ENCODE peak calls at places on chromosomes 2 and 18, in five cellular contexts. One of them, this sample, is unnamed.

GRCh38 chr2:239455436-239456203 is 54.8 kb upstream of the HDAC4 start:
- DNase-seq in A549: no peak
- DNase-seq in GM12878: no peak
- DNase-seq in K562: no peak
- DNase-seq in HepG2: no peak
- DNase-seq in this sample: no peak

GRCh38 chr2:173978447-173978846 is 13.3 kb upstream of the SP3 start:
- DNase-seq in A549: peak
- DNase-seq in GM12878: no peak
- DNase-seq in K562: no peak
- DNase-seq in HepG2: peak
- DNase-seq in this sample: peak

GRCh38 chr2:236670235-236670620 is 100.6 kb downstream of the ACKR3 start:
- DNase-seq in A549: no peak
- DNase-seq in GM12878: no peak
- DNase-seq in K562: no peak
- DNase-seq in HepG2: no peak
- DNase-seq in this sample: no peak

GRCh38 chr2:108329771-108330170 is 41.1 kb downstream of the SULT1C2 start:
- DNase-seq in A549: no peak
- DNase-seq in GM12878: no peak
- DNase-seq in K562: no peak
- DNase-seq in HepG2: no peak
- DNase-seq in this sample: no peak

GRCh38 chr2:64402876-64403275 is 51.1 kb upstream of the LGALSL start:
- DNase-seq in A549: no peak
- DNase-seq in GM12878: no peak
- DNase-seq in K562: peak
- DNase-seq in HepG2: no peak
- DNase-seq in this sample: no peak

GRCh38 chr2:28225472-28225915 is 167.2 kb upstream of the FOSL2 start:
- DNase-seq in A549: no peak
- DNase-seq in GM12878: no peak
- DNase-seq in K562: no peak
- DNase-seq in HepG2: no peak
- DNase-seq in this sample: no peak

GRCh38 chr18:77133920-77134496 is 1.4 kb upstream of the MBP start:
- DNase-seq in A549: no peak
- DNase-seq in GM12878: no peak
- DNase-seq in K562: no peak
- DNase-seq in HepG2: peak
- DNase-seq in this sample: no peak

GRCh38 chr2:216619411-216620393 is 13.5 kb upstream of the IGFBP2 start:
- DNase-seq in A549: no peak
- DNase-seq in GM12878: no peak
- DNase-seq in K562: no peak
- DNase-seq in HepG2: peak
- DNase-seq in this sample: peak

GRCh38 chr18:42814184-42814583 is 301.3 kb downstream of the RIT2 start:
- DNase-seq in A549: no peak
- DNase-seq in GM12878: no peak
- DNase-seq in K562: no peak
- DNase-seq in HepG2: no peak
- DNase-seq in this sample: no peak

GRCh38 chr2:16713011-16713423 is 47.4 kb upstream of the CYRIA start:
- DNase-seq in A549: no peak
- DNase-seq in GM12878: no peak
- DNase-seq in K562: no peak
- DNase-seq in HepG2: no peak
- DNase-seq in this sample: no peak

GRCh38 chr2:9554841-9555337 is 741 bp downstream of the ADAM17 start:
- DNase-seq in A549: peak
- DNase-seq in GM12878: no peak
- DNase-seq in K562: no peak
- DNase-seq in HepG2: peak
- DNase-seq in this sample: peak

GRCh38 chr2:25132296-25132630 is 36.1 kb downstream of the POMC start:
- DNase-seq in A549: no peak
- DNase-seq in GM12878: no peak
- DNase-seq in K562: no peak
- DNase-seq in HepG2: no peak
- DNase-seq in this sample: no peak

GRCh38 chr2:71662665-71663394 is 209.5 kb downstream of the DYSF start:
- DNase-seq in A549: no peak
- DNase-seq in GM12878: no peak
- DNase-seq in K562: no peak
- DNase-seq in HepG2: no peak
- DNase-seq in this sample: no peak

GRCh38 chr18:55425698-55426097 is 162.3 kb downstream of the TCF4 start:
- DNase-seq in A549: no peak
- DNase-seq in GM12878: no peak
- DNase-seq in K562: no peak
- DNase-seq in HepG2: no peak
- DNase-seq in this sample: no peak

GRCh38 chr18:67520276-67521035 is 3.9 kb upstream of the DSEL start:
- DNase-seq in A549: no peak
- DNase-seq in GM12878: no peak
- DNase-seq in K562: no peak
- DNase-seq in HepG2: no peak
- DNase-seq in this sample: peak

GRCh38 chr2:96828874-96829273 is 12.8 kb downstream of the CNNM3 start:
- DNase-seq in A549: no peak
- DNase-seq in GM12878: no peak
- DNase-seq in K562: no peak
- DNase-seq in HepG2: no peak
- DNase-seq in this sample: no peak

GRCh38 chr2:71797006-71797810 is 343.8 kb downstream of the DYSF start:
- DNase-seq in A549: no peak
- DNase-seq in GM12878: no peak
- DNase-seq in K562: no peak
- DNase-seq in HepG2: no peak
- DNase-seq in this sample: no peak

GRCh38 chr2:98691307-98691706 is 39.6 kb downstream of the MGAT4A start:
- DNase-seq in A549: no peak
- DNase-seq in GM12878: no peak
- DNase-seq in K562: no peak
- DNase-seq in HepG2: peak
- DNase-seq in this sample: no peak
- TF ChIP-seq BHLHE40 in A549: no peak
- TF ChIP-seq BHLHE40 in GM12878: no peak
- TF ChIP-seq BHLHE40 in K562: no peak
- TF ChIP-seq BHLHE40 in HepG2: no peak
- TF ChIP-seq BHLHE40 in this sample: no peak

DNA sequence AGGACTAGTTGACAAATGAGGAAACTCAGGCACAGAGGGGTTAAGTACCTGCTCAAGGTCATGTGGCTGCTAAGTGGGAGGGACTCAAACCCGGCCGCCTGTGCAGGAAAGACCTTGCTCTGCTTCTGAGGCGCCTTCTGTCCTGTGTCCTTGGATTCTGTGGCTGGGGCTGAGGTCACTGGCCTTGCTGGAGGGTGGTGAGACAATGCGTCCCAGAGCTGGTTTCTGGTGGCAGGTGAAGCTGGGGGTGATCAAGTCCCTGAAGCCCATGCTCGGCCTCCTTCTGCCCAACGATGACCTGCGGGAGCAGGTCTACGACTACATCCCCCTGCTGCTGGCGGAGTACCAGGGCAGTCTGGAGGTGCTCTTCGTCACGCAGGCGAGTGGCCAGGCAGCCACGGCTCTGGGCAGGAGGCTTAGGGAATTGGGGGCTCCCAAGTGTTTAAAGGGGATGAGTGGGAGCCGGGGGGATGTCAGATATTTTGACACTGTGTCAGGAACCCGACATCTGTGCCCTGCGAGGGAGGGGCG is 16.1 kb downstream of the MROH2A start:
- DNase-seq in A549: no peak
- DNase-seq in GM12878: no peak
- DNase-seq in K562: no peak
- DNase-seq in HepG2: no peak
- DNase-seq in this sample: no peak
- H3K4me2 ChIP-seq in A549: no peak
- H3K4me2 ChIP-seq in GM12878: no peak
- H3K4me2 ChIP-seq in K562: no peak
- H3K4me2 ChIP-seq in HepG2: no peak
- H3K4me2 ChIP-seq in this sample: no peak

DNA sequence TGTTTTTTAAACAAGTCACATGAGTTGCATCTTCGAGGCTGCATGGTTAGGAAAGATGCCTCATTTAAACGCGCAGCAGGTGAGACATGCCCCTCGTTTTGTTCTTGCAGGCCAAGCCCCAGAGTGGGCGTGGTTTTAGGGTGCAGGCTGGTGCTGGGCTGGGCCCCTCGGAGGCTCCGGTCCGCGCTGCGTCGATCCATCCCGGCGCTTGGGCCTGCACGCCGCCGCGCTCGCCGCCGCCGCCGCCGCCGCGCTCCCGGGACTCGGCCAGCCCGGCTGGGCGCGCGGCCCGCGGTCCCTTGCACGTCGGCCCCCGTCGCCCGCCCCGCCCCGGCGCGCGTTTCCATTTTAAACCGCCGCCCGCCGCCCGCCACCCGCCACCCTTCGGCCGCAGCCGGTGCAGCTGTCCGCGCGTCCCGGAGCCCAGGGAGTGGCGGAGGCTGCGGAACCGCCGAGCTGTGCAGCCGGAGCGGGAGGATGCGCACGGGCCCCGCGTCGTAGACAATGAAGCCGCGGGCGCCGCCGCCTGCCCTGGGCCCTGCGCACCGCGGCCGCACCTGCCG is 175.5 kb downstream of the AGAP1 start:
- DNase-seq in A549: peak
- DNase-seq in GM12878: no peak
- DNase-seq in K562: no peak
- DNase-seq in HepG2: peak
- DNase-seq in this sample: peak
- TF ChIP-seq BHLHE40 in A549: no peak
- TF ChIP-seq BHLHE40 in GM12878: no peak
- TF ChIP-seq BHLHE40 in K562: no peak
- TF ChIP-seq BHLHE40 in HepG2: no peak
- TF ChIP-seq BHLHE40 in this sample: no peak

DNA sequence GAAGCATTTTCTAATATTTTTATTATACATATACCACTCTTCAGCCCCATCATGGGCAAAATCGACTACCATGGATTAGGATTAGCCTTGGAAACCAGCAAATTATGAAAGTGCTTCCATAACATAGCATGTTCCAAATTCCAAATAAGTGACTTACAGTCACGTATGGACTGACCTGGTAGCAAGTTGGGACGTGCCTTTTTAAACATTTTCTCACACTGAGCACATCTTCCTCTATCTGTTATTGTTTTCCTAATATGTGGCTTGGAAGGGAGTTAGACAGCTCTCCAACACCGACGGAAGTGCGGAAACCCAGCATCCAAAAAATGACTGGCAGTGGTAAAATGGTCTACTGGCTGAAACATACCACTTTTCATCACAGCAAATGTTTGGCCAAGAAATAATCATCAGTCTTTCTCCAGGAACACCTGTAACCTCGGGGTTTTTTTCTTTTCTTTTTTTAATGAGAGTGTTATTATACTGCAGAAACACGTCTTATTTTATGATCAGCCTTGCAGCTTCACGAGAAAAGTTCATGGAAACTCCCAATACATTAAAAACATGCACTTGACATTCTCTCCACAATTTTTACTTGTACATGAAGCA is 107.0 kb downstream of the IRS1 start:
- DNase-seq in A549: no peak
- DNase-seq in GM12878: no peak
- DNase-seq in K562: no peak
- DNase-seq in HepG2: no peak
- DNase-seq in this sample: no peak
- H3K4me2 ChIP-seq in A549: no peak
- H3K4me2 ChIP-seq in GM12878: no peak
- H3K4me2 ChIP-seq in K562: no peak
- H3K4me2 ChIP-seq in HepG2: no peak
- H3K4me2 ChIP-seq in this sample: no peak

GRCh38 chr2:183604065-183604464 is 479.8 kb downstream of the NUP35 start:
- DNase-seq in A549: no peak
- DNase-seq in GM12878: no peak
- DNase-seq in K562: no peak
- DNase-seq in HepG2: no peak
- DNase-seq in this sample: no peak
- TF ChIP-seq BHLHE40 in A549: no peak
- TF ChIP-seq BHLHE40 in GM12878: no peak
- TF ChIP-seq BHLHE40 in K562: no peak
- TF ChIP-seq BHLHE40 in HepG2: no peak
- TF ChIP-seq BHLHE40 in this sample: no peak

DNA sequence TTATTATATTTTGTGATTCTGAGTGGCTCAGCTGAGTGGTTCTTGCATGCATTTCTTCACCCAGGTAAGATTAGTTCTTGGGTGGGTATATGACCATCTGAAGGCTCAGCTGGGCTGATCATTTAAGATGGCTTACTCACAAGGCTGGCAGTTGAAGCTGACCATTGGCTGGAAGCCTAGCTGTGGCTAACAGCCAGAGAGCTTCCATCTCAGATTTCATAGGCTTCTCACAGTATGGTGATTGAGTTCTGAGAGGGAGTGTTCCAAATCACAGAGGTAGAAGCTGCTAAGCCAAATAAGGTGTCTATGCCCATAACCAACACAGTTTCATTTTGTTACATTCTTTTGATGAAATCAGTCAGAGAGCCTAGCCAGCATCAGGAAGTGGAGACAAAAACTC is 117.4 kb upstream of the RPRM start:
- DNase-seq in A549: peak
- DNase-seq in GM12878: no peak
- DNase-seq in K562: no peak
- DNase-seq in HepG2: no peak
- DNase-seq in this sample: no peak
- H3K4me2 ChIP-seq in A549: no peak
- H3K4me2 ChIP-seq in GM12878: no peak
- H3K4me2 ChIP-seq in K562: no peak
- H3K4me2 ChIP-seq in HepG2: no peak
- H3K4me2 ChIP-seq in this sample: no peak

GRCh38 chr18:61732854-61733253 is 160.0 kb downstream of the RNF152 start:
- DNase-seq in A549: no peak
- DNase-seq in GM12878: no peak
- DNase-seq in K562: no peak
- DNase-seq in HepG2: no peak
- DNase-seq in this sample: no peak
- TF ChIP-seq BHLHE40 in A549: no peak
- TF ChIP-seq BHLHE40 in GM12878: no peak
- TF ChIP-seq BHLHE40 in K562: no peak
- TF ChIP-seq BHLHE40 in HepG2: no peak
- TF ChIP-seq BHLHE40 in this sample: no peak

GRCh38 chr2:26305575-26305974 is 40.4 kb upstream of the SELENOI start:
- DNase-seq in A549: no peak
- DNase-seq in GM12878: no peak
- DNase-seq in K562: no peak
- DNase-seq in HepG2: no peak
- DNase-seq in this sample: no peak
- H3K4me2 ChIP-seq in A549: no peak
- H3K4me2 ChIP-seq in GM12878: no peak
- H3K4me2 ChIP-seq in K562: no peak
- H3K4me2 ChIP-seq in HepG2: no peak
- H3K4me2 ChIP-seq in this sample: no peak

GRCh38 chr18:35497006-35497333 is 790 bp downstream of the INO80C start:
- DNase-seq in A549: no peak
- DNase-seq in GM12878: no peak
- DNase-seq in K562: peak
- DNase-seq in HepG2: no peak
- DNase-seq in this sample: peak
- TF ChIP-seq BHLHE40 in A549: no peak
- TF ChIP-seq BHLHE40 in GM12878: no peak
- TF ChIP-seq BHLHE40 in K562: no peak
- TF ChIP-seq BHLHE40 in HepG2: no peak
- TF ChIP-seq BHLHE40 in this sample: no peak